ENCODE peak calls at places on chromosomes 6 and 20, in seven cellular contexts. X is AG04450, M is WTC11, P is AG10803, E is vagina, V is IMR-90, G is foreskin fibroblast. D is an unnamed sample.

GRCh38 chr6:16819752-16820151 is 58.5 kb upstream of the ATXN1 start:
- DNase-seq in X (no peak), M (no peak), P (peak; percentile 32), E (no peak), V (peak; percentile 30), G (peak; percentile 71), D (peak; percentile 12)

GRCh38 chr20:40304119-40304518 is 384.9 kb downstream of the MAFB start:
- DNase-seq in X (no peak), M (no peak), P (no peak), E (no peak), V (no peak), G (no peak), D (no peak)

GRCh38 chr20:45037050-45037449 is 63.9 kb downstream of the KCNS1 start:
- DNase-seq in X (no peak), M (no peak), P (peak; percentile 41), E (no peak), V (peak; percentile 63), G (peak; percentile 73), D (no peak)

GRCh38 chr6:38153511-38153910 is 334.0 kb downstream of the ZFAND3 start:
- DNase-seq in X (no peak), M (peak; percentile 8), P (no peak), E (no peak), V (no peak), G (no peak), D (no peak)

GRCh38 chr20:16566080-16566479 is 7.2 kb downstream of the KIF16B start:
- DNase-seq in X (no peak), M (no peak), P (no peak), E (no peak), V (no peak), G (peak; percentile 17), D (no peak)

GRCh38 chr20:38242848-38243449 is 17.6 kb downstream of the KIAA1755 start:
- DNase-seq in X (no peak), M (peak; percentile 55), P (no peak), E (no peak), V (no peak), G (peak; percentile 34), D (no peak)

GRCh38 chr6:78629154-78629721 is 238.1 kb upstream of the IRAK1BP1 start:
- DNase-seq in X (no peak), M (peak; percentile 56), P (peak; percentile 43), E (no peak), V (peak; percentile 14), G (peak; percentile 61), D (no peak)

GRCh38 chr20:35575958-35576357 is 34.1 kb downstream of the ERGIC3 start:
- DNase-seq in X (no peak), M (no peak), P (no peak), E (no peak), V (no peak), G (no peak), D (no peak)

GRCh38 chr6:84892666-84893065 is 128.3 kb upstream of the TBX18 start:
- DNase-seq in X (no peak), M (no peak), P (peak; percentile 41), E (no peak), V (no peak), G (peak; percentile 72), D (no peak)

GRCh38 chr6:11144393-11144829 is 32.9 kb upstream of the ERVFRD-1 start:
- DNase-seq in X (peak; percentile 18), M (peak; percentile 77), P (peak; percentile 70), E (no peak), V (peak; percentile 72), G (peak; percentile 87), D (peak; percentile 38)

GRCh38 chr20:32227744-32228688 is 20.3 kb downstream of the POFUT1 start:
- DNase-seq in X (no peak), M (no peak), P (no peak), E (no peak), V (no peak), G (no peak), D (no peak)

GRCh38 chr6:48144024-48144423 is 33.0 kb upstream of the PTCHD4 start:
- DNase-seq in X (no peak), M (no peak), P (no peak), E (no peak), V (no peak), G (no peak), D (no peak)

GRCh38 chr20:33811763-33812672 is 870 bp downstream of the CHMP4B start:
- DNase-seq in X (peak; percentile 57), M (no peak), P (peak; percentile 82), E (no peak), V (peak; percentile 91), G (peak; percentile 93), D (peak; percentile 46)

GRCh38 chr6:71510057-71510713 is 221.6 kb downstream of the OGFRL1 start:
- DNase-seq in X (peak; percentile 55), M (peak; percentile 51), P (peak; percentile 80), E (no peak), V (peak; percentile 84), G (peak; percentile 85), D (peak; percentile 44)

GRCh38 chr6:30875244-30876038 is 8.9 kb upstream of the DDR1 start:
- DNase-seq in X (no peak), M (no peak), P (no peak), E (no peak), V (no peak), G (no peak), D (no peak)

GRCh38 chr6:85752602-85753001 is 109.9 kb upstream of the SYNCRIP start:
- DNase-seq in X (no peak), M (no peak), P (no peak), E (no peak), V (no peak), G (no peak), D (no peak)

GRCh38 chr6:53984163-53984562 is 127.1 kb upstream of the MLIP start:
- DNase-seq in X (peak; percentile 53), M (no peak), P (peak; percentile 80), E (no peak), V (peak; percentile 94), G (peak; percentile 94), D (peak; percentile 39)

GRCh38 chr6:33080127-33081089 is 4.6 kb downstream of the HLA-DPB1 start:
- DNase-seq in X (no peak), M (peak; percentile 77), P (peak; percentile 29), E (peak; percentile 88), V (peak; percentile 48), G (peak; percentile 75), D (no peak)

GRCh38 chr20:2825770-2826169 is 9.6 kb downstream of the TMEM239 start:
- DNase-seq in X (no peak), M (no peak), P (no peak), E (no peak), V (no peak), G (no peak), D (no peak)

GRCh38 chr6:77620290-77620882 is 32.5 kb upstream of the MEI4 start:
- DNase-seq in X (no peak), M (peak; percentile 34), P (no peak), E (no peak), V (no peak), G (no peak), D (no peak)
- TF ChIP-seq CTCF in X (no peak), M (peak; percentile 40), P (peak; percentile 38), E (no peak), V (peak; percentile 33), G (no peak), D (no peak)

DNA sequence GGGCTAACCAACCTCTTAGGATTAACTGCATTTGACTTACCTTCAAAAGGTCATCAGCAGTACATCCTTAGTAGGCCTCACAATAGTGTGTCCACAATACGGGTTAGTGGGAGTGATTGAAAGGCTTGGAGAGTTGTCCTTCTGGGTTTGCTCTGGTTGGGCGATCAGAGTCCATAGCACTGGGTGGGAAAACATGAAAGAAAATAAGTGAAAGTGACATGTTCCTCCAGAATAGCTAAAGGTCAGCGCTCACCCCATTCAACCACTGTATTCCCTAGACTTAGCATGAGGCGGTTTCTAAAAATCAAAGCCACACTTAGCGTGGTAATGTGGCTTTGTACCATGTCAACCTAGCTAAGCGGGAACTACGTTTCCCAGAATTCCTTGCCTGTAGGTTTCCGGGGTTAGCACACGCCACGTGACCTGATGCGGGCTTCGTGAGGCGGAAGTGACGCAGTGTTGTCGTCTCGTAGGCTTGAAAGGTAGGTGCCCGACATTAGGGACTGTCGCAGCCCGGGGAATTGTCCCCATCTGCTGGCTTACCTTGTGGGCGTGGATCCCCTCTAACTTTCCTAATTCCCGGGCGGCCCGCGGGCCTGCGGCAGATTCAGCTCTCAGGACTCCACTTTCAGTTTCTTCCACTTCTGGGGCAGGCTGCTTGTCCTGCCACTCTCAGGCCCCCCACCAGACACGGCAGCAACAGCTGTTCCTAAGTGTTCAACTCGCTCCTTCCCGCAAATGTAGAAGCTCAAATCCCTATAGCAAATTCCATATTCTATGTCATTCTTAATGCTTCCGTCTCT is 19.8 kb upstream of the SCP2D1 start:
- DNase-seq in X (peak; percentile 58), M (peak; percentile 78), P (peak; percentile 87), E (peak; percentile 90), V (peak; percentile 87), G (peak; percentile 93), D (peak; percentile 61)
- TF ChIP-seq CTCF in X (no peak), M (no peak), P (no peak), E (no peak), V (no peak), G (no peak), D (no peak)

GRCh38 chr20:50279988-50280850 is 89.6 kb downstream of the CEBPB start:
- DNase-seq in X (no peak), M (no peak), P (no peak), E (no peak), V (no peak), G (no peak), D (no peak)

GRCh38 chr20:50283370-50283769 is 92.7 kb downstream of the CEBPB start:
- DNase-seq in X (no peak), M (no peak), P (no peak), E (no peak), V (no peak), G (no peak), D (no peak)

GRCh38 chr20:50280851-50281655 is 90.4 kb downstream of the CEBPB start:
- DNase-seq in X (no peak), M (no peak), P (no peak), E (no peak), V (no peak), G (no peak), D (no peak)

GRCh38 chr20:50282592-50283241 is 92.1 kb downstream of the CEBPB start:
- DNase-seq in X (no peak), M (no peak), P (no peak), E (no peak), V (no peak), G (no peak), D (no peak)

GRCh38 chr20:50281831-50282591 is 91.4 kb downstream of the CEBPB start:
- DNase-seq in X (no peak), M (peak; percentile 69), P (no peak), E (no peak), V (no peak), G (no peak), D (no peak)
- TF ChIP-seq CTCF in X (no peak), M (no peak), P (peak; percentile 18), E (no peak), V (no peak), G (no peak), D (no peak)

DNA sequence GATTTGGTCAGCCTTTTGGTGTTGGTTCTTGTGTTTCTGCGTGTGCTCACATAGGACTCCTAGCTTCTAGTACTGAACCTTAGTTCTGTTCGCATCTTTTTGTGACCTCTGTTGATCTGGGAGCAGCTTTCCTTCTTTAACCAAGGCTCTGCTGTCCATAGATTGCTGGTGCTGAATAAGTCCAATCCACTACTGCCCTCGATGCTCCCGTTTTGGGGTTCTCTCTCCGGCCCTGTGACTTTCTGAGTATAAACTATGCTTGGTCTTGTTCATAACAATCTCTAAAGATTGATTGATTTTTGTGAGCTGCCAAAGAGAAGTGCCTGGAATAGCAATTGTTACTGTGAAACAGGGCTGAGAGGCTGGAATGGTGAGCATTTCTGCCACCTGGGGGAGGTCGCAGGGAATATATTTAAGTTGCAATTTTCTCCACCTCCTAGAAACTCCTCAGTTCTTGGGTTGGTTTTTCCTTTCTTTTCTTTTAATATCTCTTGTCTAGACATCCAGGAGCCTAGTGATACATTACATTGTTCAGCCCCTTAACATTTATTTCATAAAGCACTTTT is 422.9 kb upstream of the CHD6 start:
- DNase-seq in X (no peak), M (no peak), P (no peak), E (no peak), V (no peak), G (no peak), D (no peak)
- TF ChIP-seq CTCF in X (no peak), M (no peak), P (peak; percentile 2), E (no peak), V (no peak), G (no peak), D (no peak)